ENCODE peak calls at places on chromosomes 1 and 21, in six cellular contexts. R, D, G, N, W and J are unnamed samples.

GRCh38 chr1:2981981-2982614 is 39.2 kb upstream of the ACTRT2 start:
- DNase-seq in R (no peak), D (no peak), G (no peak), N (no peak), W (no peak), J (no peak)

GRCh38 chr21:42013901-42014300 is 3.7 kb upstream of the ZBTB21 start:
- DNase-seq in R (no peak), D (no peak), G (no peak), N (no peak), W (no peak), J (no peak)

GRCh38 chr1:87940410-87940809 is 611.7 kb downstream of the LMO4 start:
- DNase-seq in R (no peak), D (no peak), G (no peak), N (no peak), W (no peak), J (no peak)

GRCh38 chr1:79255421-79255820 is 248.9 kb upstream of the ADGRL4 start:
- DNase-seq in R (no peak), D (no peak), G (no peak), N (no peak), W (no peak), J (no peak)

GRCh38 chr1:154944422-154945159 is 8.1 kb upstream of the PMVK start:
- DNase-seq in R (no peak), D (no peak), G (no peak), N (no peak), W (no peak), J (no peak)

GRCh38 chr1:32969556-32969955 is 4.9 kb upstream of the RNF19B start:
- DNase-seq in R (no peak), D (no peak), G (no peak), N (peak), W (no peak), J (no peak)

GRCh38 chr1:31765041-31765467 is 914 bp upstream of the ADGRB2 start:
- DNase-seq in R (peak), D (no peak), G (no peak), N (peak), W (no peak), J (no peak)

GRCh38 chr1:89894802-89895201 is 74.0 kb downstream of the LRRC8D start:
- DNase-seq in R (no peak), D (no peak), G (no peak), N (no peak), W (no peak), J (no peak)

GRCh38 chr1:241560511-241561187 is 28.5 kb downstream of the KMO start:
- DNase-seq in R (no peak), D (no peak), G (no peak), N (no peak), W (no peak), J (no peak)

GRCh38 chr1:55839221-55839620 is 624.1 kb upstream of the USP24 start:
- DNase-seq in R (no peak), D (no peak), G (no peak), N (no peak), W (no peak), J (no peak)

GRCh38 chr1:169890761-169891538 is 2.7 kb downstream of the SCYL3 start:
- DNase-seq in R (no peak), D (peak), G (no peak), N (peak), W (no peak), J (no peak)

GRCh38 chr1:209956116-209956515 is 18.1 kb downstream of the SYT14 start:
- DNase-seq in R (no peak), D (no peak), G (no peak), N (no peak), W (no peak), J (no peak)

GRCh38 chr1:171061425-171062143 is 29.1 kb upstream of the FMO3 start:
- DNase-seq in R (peak), D (peak), G (no peak), N (no peak), W (no peak), J (no peak)

GRCh38 chr1:59046134-59046533 is 250.8 kb upstream of the FGGY start:
- DNase-seq in R (peak), D (peak), G (no peak), N (no peak), W (no peak), J (no peak)

GRCh38 chr1:150615346-150616201 is 13.8 kb downstream of the ENSA start:
- DNase-seq in R (no peak), D (peak), G (no peak), N (no peak), W (no peak), J (no peak)

GRCh38 chr1:119286587-119287181 is 81.9 kb upstream of the HAO2 start:
- DNase-seq in R (peak), D (peak), G (no peak), N (peak), W (peak), J (peak)

GRCh38 chr1:33624991-33625870 is 152.8 kb downstream of the ZSCAN20 start:
- DNase-seq in R (no peak), D (no peak), G (no peak), N (peak), W (no peak), J (peak)

GRCh38 chr1:64183985-64184440 is 19.4 kb upstream of the UBE2U start:
- DNase-seq in R (peak), D (peak), G (no peak), N (peak), W (no peak), J (no peak)

GRCh38 chr1:59680044-59680443 is 134.7 kb upstream of the HOOK1 start:
- DNase-seq in R (no peak), D (no peak), G (no peak), N (no peak), W (no peak), J (no peak)

GRCh38 chr1:20697560-20697959 is 20.2 kb downstream of the KIF17 start:
- DNase-seq in R (no peak), D (no peak), G (no peak), N (no peak), W (no peak), J (no peak)

GRCh38 chr1:83077411-83077810 is 921.5 kb downstream of the TTLL7 start:
- DNase-seq in R (no peak), D (no peak), G (no peak), N (no peak), W (no peak), J (no peak)

GRCh38 chr21:37257526-37257966 is 9.6 kb downstream of the VPS26C start:
- DNase-seq in R (peak), D (peak), G (no peak), N (peak), W (no peak), J (no peak)

GRCh38 chr1:67717876-67718275 is 32.9 kb downstream of the GADD45A start:
- DNase-seq in R (peak), D (no peak), G (no peak), N (peak), W (no peak), J (no peak)

GRCh38 chr21:31974454-31974985 is 101.7 kb downstream of the HUNK start:
- DNase-seq in R (no peak), D (no peak), G (no peak), N (no peak), W (no peak), J (peak)

GRCh38 chr1:46687095-46687659 is 15.5 kb downstream of the TEX38 start:
- DNase-seq in R (peak), D (no peak), G (no peak), N (no peak), W (no peak), J (no peak)
- H3K9ac ChIP-seq in R (no peak), D (no peak), G (no peak), N (no peak), W (no peak), J (no peak)

DNA sequence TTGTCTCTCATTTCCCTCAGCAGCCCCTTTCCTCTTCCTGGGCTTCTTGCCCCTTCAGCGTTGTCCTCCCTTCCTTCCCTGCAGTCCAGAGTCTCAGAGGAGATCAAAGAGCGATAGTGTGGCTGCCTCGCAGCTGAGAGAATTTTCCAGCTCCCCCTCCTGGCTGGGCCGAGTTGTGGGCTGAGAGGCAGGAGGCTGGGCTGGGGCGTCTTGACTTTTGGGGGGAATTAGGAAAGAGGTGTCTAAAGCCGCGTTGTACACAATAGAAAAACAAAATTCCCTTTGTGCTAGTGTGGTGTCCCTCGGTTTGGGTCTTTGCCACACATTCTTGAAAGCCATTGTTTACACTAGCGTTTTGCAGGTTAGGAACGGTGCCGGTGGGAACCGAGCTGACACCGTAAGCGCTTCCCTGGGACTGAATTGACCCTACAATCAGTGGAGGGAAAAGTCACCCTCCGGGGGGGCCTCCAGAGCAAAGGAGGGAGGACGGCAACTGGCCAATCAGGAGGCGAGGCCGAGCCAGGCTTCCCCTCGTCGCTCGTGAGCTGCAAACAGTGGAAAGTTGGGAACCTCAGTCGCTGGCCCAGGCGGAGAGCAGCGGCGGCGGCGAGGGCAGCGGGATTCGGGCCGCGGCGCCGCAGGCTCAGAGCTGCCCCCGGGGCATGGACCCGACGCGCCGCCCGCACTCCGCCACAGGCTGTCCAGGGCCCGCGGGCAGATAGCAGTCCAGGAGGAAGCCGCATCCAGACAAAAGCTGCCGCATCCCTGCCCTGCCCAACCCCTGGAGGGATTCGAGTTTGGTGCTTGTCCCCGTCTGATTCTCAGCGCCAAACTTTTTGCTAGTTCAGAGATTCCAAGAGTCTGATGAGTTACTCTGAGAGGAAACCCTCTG is at the start of gene HMCN1:
- DNase-seq in R (peak), D (peak), G (peak), N (peak), W (peak), J (peak)
- H2BK120ac ChIP-seq in R (peak), D (peak), G (no peak), N (peak), W (no peak), J (no peak)

GRCh38 chr1:117427297-117427696 is 60.0 kb downstream of the MAN1A2 start:
- DNase-seq in R (no peak), D (peak), G (no peak), N (no peak), W (no peak), J (no peak)
- H4K91ac ChIP-seq in R (no peak), D (no peak), G (no peak), N (no peak), W (no peak), J (no peak)

DNA sequence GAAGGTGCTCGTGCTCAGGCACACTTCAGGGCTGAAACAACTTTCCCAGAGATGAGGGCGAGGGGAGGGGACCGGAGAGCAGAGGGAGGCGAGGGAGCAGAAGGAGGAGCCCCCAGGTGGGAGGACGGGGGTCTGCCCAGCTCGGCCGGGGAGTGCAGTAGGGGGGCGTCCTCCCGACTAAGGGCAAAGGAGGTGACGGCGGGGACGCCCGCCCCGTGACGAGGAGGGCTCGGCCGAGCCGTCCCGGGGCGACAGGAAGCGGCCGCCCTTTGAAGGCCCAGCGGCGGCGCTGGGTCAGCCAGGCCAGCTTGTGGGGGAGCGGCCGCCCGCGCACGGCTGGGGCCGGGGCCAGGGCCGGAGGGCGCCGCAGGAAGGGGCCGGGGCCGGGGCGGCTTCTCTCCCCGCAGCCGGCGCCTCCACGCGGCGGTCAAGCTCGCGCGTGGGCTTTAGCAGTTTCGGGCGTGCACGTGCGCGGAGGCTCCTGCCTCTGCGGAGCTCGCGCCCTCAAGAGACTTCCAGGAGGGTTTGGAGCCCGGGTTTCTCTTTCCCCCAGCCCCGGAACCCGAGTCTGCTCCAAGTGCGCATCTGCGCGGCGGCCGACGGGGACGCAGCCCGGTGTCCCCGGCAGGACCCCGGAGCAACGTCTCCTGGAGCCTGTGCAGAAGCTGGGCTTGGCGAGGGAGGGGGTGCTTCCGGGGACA is 100.8 kb upstream of the SLC45A1 start:
- DNase-seq in R (no peak), D (peak), G (no peak), N (no peak), W (no peak), J (peak)
- H3K9ac ChIP-seq in R (peak), D (peak), G (no peak), N (peak), W (no peak), J (no peak)

DNA sequence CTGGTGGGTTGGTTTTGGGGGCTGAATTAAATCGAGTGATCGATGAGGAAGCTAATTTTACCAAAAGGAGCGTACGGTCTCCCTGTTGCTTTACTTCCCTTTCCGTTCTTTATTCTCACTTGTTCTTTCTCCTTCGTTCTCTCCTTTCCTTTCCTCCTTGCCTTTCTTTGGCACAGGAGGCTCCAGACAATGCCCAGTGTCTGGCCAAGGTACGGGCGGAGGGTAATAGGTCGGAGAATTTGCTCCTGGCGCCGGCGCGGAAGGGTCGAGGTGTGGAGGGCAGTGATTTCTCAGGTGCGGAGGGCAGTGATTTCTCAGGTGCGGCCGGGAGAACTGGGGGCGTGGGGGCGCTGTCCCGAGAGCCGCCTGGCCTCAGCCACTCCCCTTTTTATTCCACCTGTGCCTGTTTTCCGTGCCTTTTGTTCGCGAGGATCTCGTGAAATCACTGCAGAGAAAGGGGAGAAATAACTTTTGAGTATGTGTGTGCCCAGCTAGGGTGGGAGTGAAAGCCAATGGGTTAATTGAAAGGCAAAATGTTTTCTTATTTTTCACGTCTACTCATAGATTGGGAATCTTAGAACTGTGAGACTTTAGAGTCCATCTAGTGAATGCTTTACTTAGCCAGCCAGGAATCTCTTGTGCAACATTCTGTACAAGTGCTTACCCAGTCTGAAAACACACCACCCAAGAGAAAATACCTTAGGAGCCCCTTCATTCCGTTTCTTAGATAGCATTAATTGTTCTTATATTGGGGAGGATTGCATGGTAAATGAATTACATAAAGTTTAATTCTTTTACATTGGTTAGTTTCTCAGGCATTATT is 1.3 kb downstream of the FNBP1L start:
- DNase-seq in R (peak), D (peak), G (no peak), N (peak), W (peak), J (peak)
- H2BK120ac ChIP-seq in R (peak), D (peak), G (no peak), N (peak), W (no peak), J (peak)

GRCh38 chr1:99745061-99745460 is 21.4 kb downstream of the FRRS1 start:
- DNase-seq in R (no peak), D (no peak), G (no peak), N (no peak), W (no peak), J (no peak)
- H4K91ac ChIP-seq in R (no peak), D (no peak), G (no peak), N (no peak), W (no peak), J (no peak)

GRCh38 chr1:112715264-112716053 is at the start of gene PPM1J:
- DNase-seq in R (peak), D (peak), G (peak), N (peak), W (peak), J (peak)

GRCh38 chr1:112712191-112712590 is 2.9 kb downstream of the PPM1J start:
- DNase-seq in R (no peak), D (no peak), G (no peak), N (no peak), W (no peak), J (no peak)

GRCh38 chr1:112712701-112713128 is 2.4 kb downstream of the PPM1J start:
- DNase-seq in R (no peak), D (no peak), G (no peak), N (no peak), W (no peak), J (peak)

GRCh38 chr1:112714313-112715263 is 544 bp downstream of the PPM1J start:
- DNase-seq in R (no peak), D (no peak), G (no peak), N (peak), W (no peak), J (peak)

DNA sequence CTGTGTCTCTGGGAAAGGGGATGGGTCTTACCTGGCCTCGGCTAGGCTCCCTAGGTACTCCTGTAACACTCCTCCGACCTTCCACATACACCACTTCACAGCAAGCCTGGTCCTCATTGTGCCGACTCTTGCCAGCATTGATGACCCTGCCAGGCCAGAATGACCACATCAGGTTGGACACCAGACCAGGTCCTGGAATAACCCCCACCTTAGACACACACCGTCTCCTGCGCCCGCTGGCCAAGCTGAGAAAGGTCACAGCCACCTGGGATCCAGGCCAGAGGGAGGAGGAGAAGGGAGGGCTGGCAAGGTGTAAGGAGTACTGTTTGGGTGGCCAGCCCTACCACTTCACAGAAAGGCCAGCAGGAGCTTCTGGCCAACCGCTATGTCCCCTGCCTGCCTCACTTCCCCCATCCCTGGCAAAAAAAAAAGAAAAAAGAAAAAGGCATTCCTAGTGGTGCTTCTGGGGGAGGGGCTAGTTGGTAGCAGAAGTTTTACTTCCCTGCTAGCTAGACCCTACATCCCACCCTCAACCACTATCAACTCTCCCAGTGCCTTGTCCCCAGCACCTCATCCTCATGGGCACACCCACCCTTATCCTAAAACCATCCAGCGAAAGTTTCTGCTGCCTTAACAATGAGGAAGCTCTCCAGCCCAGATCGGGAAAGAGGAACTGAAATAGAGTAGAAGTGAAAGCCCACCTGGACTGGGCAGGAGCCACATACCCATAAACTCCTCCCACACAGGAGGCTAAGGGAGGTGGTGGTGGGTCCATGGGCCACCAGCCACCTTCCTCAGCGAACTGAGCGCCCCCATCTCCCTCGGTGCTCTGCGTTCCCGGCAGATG is 1.4 kb downstream of the PPM1J start:
- DNase-seq in R (no peak), D (no peak), G (no peak), N (peak), W (no peak), J (peak)
- H3K9ac ChIP-seq in R (no peak), D (peak), G (no peak), N (no peak), W (no peak), J (no peak)

GRCh38 chr21:46323710-46324389 is at the start of the genes C21orf58 and PCNT:
- DNase-seq in R (peak), D (peak), G (peak), N (peak), W (peak), J (peak)

GRCh38 chr21:46322351-46323226 is 1.1 kb downstream of the C21orf58 start:
- DNase-seq in R (peak), D (peak), G (no peak), N (peak), W (no peak), J (no peak)

GRCh38 chr21:46324390-46325072 is 575 bp downstream of the PCNT start:
- DNase-seq in R (peak), D (peak), G (peak), N (peak), W (peak), J (peak)

GRCh38 chr21:46325073-46325912 is 1.3 kb downstream of the PCNT start:
- DNase-seq in R (peak), D (peak), G (peak), N (peak), W (peak), J (peak)

GRCh38 chr21:46323227-46323709 is 402 bp downstream of the C21orf58 start:
- DNase-seq in R (no peak), D (peak), G (no peak), N (peak), W (no peak), J (no peak)
- H2BK120ac ChIP-seq in R (no peak), D (no peak), G (no peak), N (peak), W (peak), J (peak)

GRCh38 chr1:77476460-77476859 is 194.6 kb downstream of the AK5 start:
- DNase-seq in R (no peak), D (no peak), G (no peak), N (peak), W (no peak), J (no peak)
- H4K91ac ChIP-seq in R (no peak), D (peak), G (no peak), N (no peak), W (no peak), J (no peak)